ENCODE peak calls at places on chromosomes 3 and 15, in ten cellular contexts. K is activated T-cell treated with anti-CD3 and anti-CD28 coated beads, Interleukin-2, amount 50 U/mL, for 72 hours; J is stomach; I is cardiac fibroblast; A is small intestine; M is stimulated activated CD4-positive, alpha-beta T cell treated with anti-CD3 and anti-CD28 coated beads, Interleukin-2, amount 100 ng/mL, for 48 hours; Q is fibroblast of lung; S is uterus; Z is head of caudate nucleus; P is amygdala. U is an unnamed sample.

GRCh38 chr3:126939347-126939735 is 43.6 kb upstream of the PLXNA1 start:
- DNase-seq in S (no peak), Q (no peak), J (no peak), Z (no peak), I (no peak), M (no peak), A (no peak), P (no peak), K (no peak), U (no peak)

GRCh38 chr3:139657434-139657833 is 20.3 kb downstream of the NMNAT3 start:
- DNase-seq in A (no peak), Q (no peak), J (no peak), Z (no peak), K (no peak), I (no peak), P (no peak), M (no peak), S (no peak), U (no peak)

GRCh38 chr15:75718326-75718725 is 5.7 kb upstream of the CSPG4 start:
- DNase-seq in I (peak; percentile 52), P (no peak), J (peak; percentile 49), M (no peak), S (no peak), Q (peak; percentile 66), Z (no peak), K (no peak), A (peak; percentile 30), U (no peak)

GRCh38 chr3:124229407-124229806 is 237.5 kb upstream of the ROPN1 start:
- DNase-seq in M (no peak), Z (peak; percentile 31), S (no peak), K (no peak), A (no peak), Q (no peak), J (no peak), P (peak; percentile 3), I (peak; percentile 22), U (no peak)

GRCh38 chr3:137792633-137793271 is 28.6 kb downstream of the SOX14 start:
- DNase-seq in A (peak; percentile 30), S (no peak), P (no peak), M (no peak), Q (peak; percentile 22), J (no peak), K (no peak), Z (no peak), I (peak; percentile 59), U (no peak)

GRCh38 chr15:76073554-76073953 is 13.8 kb downstream of the TMEM266 start:
- DNase-seq in I (no peak), J (no peak), K (no peak), S (no peak), Q (no peak), P (no peak), Z (no peak), M (no peak), A (no peak), U (no peak)

GRCh38 chr15:73488698-73489097 is 45.7 kb downstream of the REC114 start:
- DNase-seq in I (no peak), J (no peak), K (no peak), S (no peak), A (no peak), M (no peak), P (no peak), Z (no peak), Q (no peak), U (no peak)

GRCh38 chr3:57805263-57805662 is 49.2 kb downstream of the SLMAP start:
- DNase-seq in I (no peak), M (no peak), Z (no peak), J (no peak), A (no peak), P (no peak), Q (no peak), K (no peak), S (no peak), U (no peak)

GRCh38 chr3:112117826-112118571 is 15.0 kb downstream of the GCSAM start:
- DNase-seq in A (no peak), S (no peak), I (no peak), M (no peak), Z (peak; percentile 22), P (peak; percentile 5), K (no peak), Q (no peak), J (no peak), U (peak; percentile 80)

GRCh38 chr3:13484861-13485590 is 4.9 kb downstream of the HDAC11 start:
- DNase-seq in K (no peak), J (peak; percentile 96), A (peak; percentile 98), Z (peak; percentile 47), Q (peak; percentile 34), P (peak; percentile 24), M (no peak), I (peak; percentile 39), S (no peak), U (no peak)

GRCh38 chr3:65678480-65678879 is 360.2 kb downstream of the MAGI1 start:
- DNase-seq in Z (no peak), I (no peak), Q (no peak), A (no peak), P (no peak), S (no peak), M (no peak), K (no peak), J (no peak), U (no peak)

GRCh38 chr3:172673210-172673679 is 37.6 kb downstream of the NCEH1 start:
- DNase-seq in M (peak; percentile 60), Q (peak; percentile 78), Z (peak; percentile 41), J (peak; percentile 73), I (peak; percentile 89), A (peak; percentile 79), S (no peak), K (peak; percentile 79), P (peak; percentile 5), U (no peak)

GRCh38 chr3:155218470-155218869 is 75.0 kb downstream of the STRIT1 start:
- DNase-seq in A (no peak), S (no peak), P (no peak), K (no peak), J (no peak), I (peak; percentile 30), Z (no peak), Q (peak; percentile 8), M (no peak), U (no peak)

GRCh38 chr3:28576590-28577220 is 228.1 kb upstream of the AZI2 start:
- DNase-seq in P (no peak), J (no peak), A (no peak), I (no peak), M (no peak), Z (no peak), S (no peak), K (no peak), Q (no peak), U (no peak)

GRCh38 chr15:98142584-98142983 is 182.1 kb downstream of the ARRDC4 start:
- DNase-seq in J (no peak), A (no peak), I (no peak), Z (no peak), Q (no peak), K (no peak), S (no peak), M (no peak), P (no peak), U (no peak)

GRCh38 chr3:23682646-23683045 is 123.1 kb upstream of the UBE2E1 start:
- DNase-seq in S (no peak), A (no peak), K (no peak), J (no peak), Q (no peak), M (no peak), I (no peak), Z (no peak), P (no peak), U (no peak)

GRCh38 chr3:148757238-148757930 is 59.7 kb downstream of the AGTR1 start:
- DNase-seq in A (no peak), M (no peak), Q (peak; percentile 91), S (no peak), J (no peak), P (no peak), Z (no peak), I (peak; percentile 82), K (no peak), U (no peak)

GRCh38 chr3:143484851-143485512 is 363.3 kb downstream of the SLC9A9 start:
- DNase-seq in A (no peak), M (no peak), Q (no peak), K (no peak), S (no peak), P (no peak), Z (no peak), I (no peak), J (no peak), U (no peak)

GRCh38 chr15:27675571-27675970 is 423.5 kb downstream of the OCA2 start:
- DNase-seq in Q (no peak), S (no peak), K (no peak), A (no peak), J (no peak), P (no peak), Z (no peak), I (no peak), M (no peak), U (no peak)

GRCh38 chr15:58260911-58261267 is 122.7 kb downstream of the AQP9 start:
- DNase-seq in I (peak; percentile 37), A (no peak), Q (peak; percentile 26), P (no peak), S (no peak), M (no peak), J (no peak), Z (no peak), K (no peak), U (no peak)

GRCh38 chr15:50939911-50940310 is 31.4 kb downstream of the AP4E1 start:
- DNase-seq in Z (no peak), J (no peak), S (no peak), P (no peak), M (no peak), I (peak; percentile 67), K (no peak), Q (peak; percentile 55), A (no peak), U (no peak)

GRCh38 chr3:37129871-37130270 is 44.5 kb downstream of the LRRFIP2 start:
- DNase-seq in I (peak; percentile 62), Z (no peak), A (no peak), P (no peak), M (no peak), K (peak; percentile 5), Q (peak; percentile 49), S (no peak), J (no peak), U (no peak)

U was measured in naive B cell.